ENCODE peak calls at places on chromosomes 4 and X, in ten cellular contexts. T is iPS DF 6.9; G is esophagus squamous epithelium; C is mesendoderm; A is PC-3; D is ovary; X is IMR-90; Q is CD8-positive, alpha-beta memory T cell; R is colonic mucosa; M is lower lobe of right lung. L is an unnamed sample. For H3K4me1, the result is how much of the 10 kb centered on the place peaks cover.

GRCh38 chr4:55545133-55545532 is 1.6 kb downstream of the CLOCK start:
- DNase-seq in T (no peak), G (no peak), C (peak), A (peak), D (no peak), X (peak), Q (no peak), R (no peak), M (no peak), L (no peak)

GRCh38 chr4:91961504-91961903 is 342.3 kb upstream of the GRID2 start:
- DNase-seq in T (no peak), G (no peak), C (no peak), A (no peak), D (no peak), X (peak), Q (no peak), R (no peak), M (no peak), L (no peak)

GRCh38 chr4:87029356-87029755 is 94.5 kb downstream of the AFF1 start:
- DNase-seq in T (no peak), G (no peak), C (no peak), A (no peak), D (peak), X (no peak), Q (no peak), R (no peak), M (no peak), L (no peak)

GRCh38 chrX:105869676-105870075 is 47.3 kb downstream of the NRK start:
- DNase-seq in T (no peak), G (no peak), C (no peak), A (peak), D (no peak), X (peak), Q (no peak), R (no peak), M (no peak), L (no peak)

GRCh38 chrX:69493193-69493592 is 10.9 kb upstream of the NALF2 start:
- DNase-seq in T (no peak), G (no peak), C (peak), A (peak), D (no peak), X (no peak), Q (no peak), R (peak), M (no peak), L (no peak)

GRCh38 chr4:127668770-127669169 is 36.0 kb downstream of the INTU start:
- DNase-seq in T (no peak), G (no peak), C (no peak), A (no peak), D (no peak), X (peak), Q (no peak), R (no peak), M (no peak), L (no peak)

GRCh38 chrX:14529288-14529989 is at the start of gene GLRA2:
- DNase-seq in T (peak), G (no peak), C (peak), A (peak), D (no peak), X (peak), Q (no peak), R (peak), M (no peak), L (no peak)

GRCh38 chr4:150010525-150011126 is 67.6 kb upstream of the DCLK2 start:
- DNase-seq in T (peak), G (no peak), C (peak), A (peak), D (peak), X (peak), Q (no peak), R (peak), M (no peak), L (no peak)

GRCh38 chrX:20969565-20969964 is 404.7 kb upstream of the CNKSR2 start:
- DNase-seq in T (no peak), G (no peak), C (no peak), A (no peak), D (no peak), X (no peak), Q (no peak), R (no peak), M (no peak), L (no peak)

GRCh38 chr4:1798530-1799363 is 5.7 kb downstream of the FGFR3 start:
- DNase-seq in T (no peak), G (no peak), C (no peak), A (no peak), D (no peak), X (no peak), Q (no peak), R (no peak), M (no peak), L (no peak)

GRCh38 chr4:187103351-187103750 is 379.7 kb upstream of the FAT1 start:
- DNase-seq in T (no peak), G (no peak), C (no peak), A (no peak), D (no peak), X (no peak), Q (no peak), R (no peak), M (no peak), L (no peak)

GRCh38 chrX:16394290-16394689 is 227.0 kb downstream of the MAGEB17 start:
- DNase-seq in T (no peak), G (no peak), C (no peak), A (no peak), D (no peak), X (no peak), Q (no peak), R (no peak), M (no peak), L (no peak)

GRCh38 chr4:95289028-95289634 is 259.6 kb downstream of the UNC5C start:
- DNase-seq in T (no peak), G (no peak), C (no peak), A (peak), D (peak), X (peak), Q (no peak), R (no peak), M (no peak), L (no peak)

GRCh38 chrX:135435139-135435922 is 13.6 kb downstream of the SMIM10L2A start:
- DNase-seq in T (no peak), G (no peak), C (no peak), A (no peak), D (no peak), X (no peak), Q (no peak), R (no peak), M (no peak), L (no peak)

GRCh38 chrX:37454537-37455285 is 105.5 kb downstream of the PRRG1 start:
- DNase-seq in T (no peak), G (no peak), C (peak), A (peak), D (no peak), X (peak), Q (no peak), R (peak), M (no peak), L (no peak)

GRCh38 chrX:30144971-30145731 is 70.2 kb upstream of the MAGEB2 start:
- DNase-seq in T (no peak), G (no peak), C (no peak), A (no peak), D (no peak), X (no peak), Q (no peak), R (no peak), M (no peak), L (no peak)

GRCh38 chrX:136711147-136711546 is 63.2 kb downstream of the CD40LG start:
- DNase-seq in T (no peak), G (no peak), C (peak), A (peak), D (peak), X (peak), Q (no peak), R (peak), M (peak), L (peak)

GRCh38 chrX:119155416-119156035 is 27.9 kb upstream of the KIAA1210 start:
- DNase-seq in T (no peak), G (no peak), C (no peak), A (peak), D (no peak), X (peak), Q (no peak), R (peak), M (no peak), L (no peak)

GRCh38 chrX:135977611-135978010 is 3.8 kb upstream of the MMGT1 start:
- DNase-seq in T (no peak), G (no peak), C (no peak), A (peak), D (no peak), X (peak), Q (no peak), R (no peak), M (no peak), L (no peak)

GRCh38 chr4:2436301-2436700 is 17.5 kb downstream of the CFAP99 start:
- DNase-seq in T (no peak), G (no peak), C (no peak), A (no peak), D (no peak), X (no peak), Q (no peak), R (no peak), M (no peak), L (no peak)

GRCh38 chrX:10085223-10085622 is 71.6 kb upstream of the CLCN4 start:
- DNase-seq in T (no peak), G (no peak), C (peak), A (peak), D (no peak), X (no peak), Q (no peak), R (no peak), M (no peak), L (no peak)

GRCh38 chr4:53479731-53480525 is 102.5 kb downstream of the FIP1L1 start:
- DNase-seq in T (no peak), G (no peak), C (no peak), A (peak), D (no peak), X (peak), Q (no peak), R (no peak), M (no peak), L (no peak)

GRCh38 chrX:19670854-19671620 is 155.7 kb upstream of the MAP3K15 start:
- DNase-seq in T (no peak), G (no peak), C (peak), A (peak), D (peak), X (peak), Q (no peak), R (peak), M (no peak), L (no peak)

GRCh38 chr4:78337621-78338020 is 213.9 kb upstream of the ANXA3 start:
- DNase-seq in T (no peak), G (no peak), C (peak), A (no peak), D (no peak), X (no peak), Q (no peak), R (no peak), M (no peak), L (no peak)

GRCh38 chr4:48854982-48855381 is 24.1 kb downstream of the OCIAD1 start:
- DNase-seq in T (no peak), G (no peak), C (no peak), A (no peak), D (no peak), X (no peak), Q (no peak), R (no peak), M (no peak), L (no peak)

GRCh38 chr4:128287871-128288688 is 467 bp upstream of the PGRMC2 start:
- DNase-seq in T (peak), G (peak), C (peak), A (peak), D (peak), X (peak), Q (peak), R (peak), M (peak), L (peak)

GRCh38 chr4:79678472-79679202 is 270.6 kb upstream of the GK2 start:
- DNase-seq in T (no peak), G (no peak), C (peak), A (no peak), D (no peak), X (peak), Q (no peak), R (no peak), M (no peak), L (no peak)

GRCh38 chrX:130874751-130875150 is 28.3 kb downstream of the ENOX2 start:
- DNase-seq in T (no peak), G (no peak), C (no peak), A (no peak), D (no peak), X (peak), Q (no peak), R (no peak), M (no peak), L (no peak)

GRCh38 chrX:37684426-37684825 is 1.2 kb upstream of the XK start:
- DNase-seq in T (no peak), G (no peak), C (no peak), A (no peak), D (no peak), X (no peak), Q (no peak), R (no peak), M (no peak), L (no peak)

GRCh38 chr4:155122382-155122781 is 86.1 kb upstream of the NPY2R start:
- DNase-seq in T (no peak), G (no peak), C (no peak), A (no peak), D (no peak), X (no peak), Q (no peak), R (no peak), M (no peak), L (no peak)

GRCh38 chr4:101356928-101357327 is 9.6 kb upstream of the PPP3CA start:
- DNase-seq in T (no peak), G (no peak), C (peak), A (peak), D (no peak), X (peak), Q (no peak), R (no peak), M (no peak), L (no peak)

GRCh38 chr4:107279729-107280128 is 243.6 kb upstream of the DKK2 start:
- DNase-seq in T (no peak), G (no peak), C (peak), A (peak), D (no peak), X (peak), Q (no peak), R (no peak), M (no peak), L (no peak)

GRCh38 chr4:7607156-7607910 is 172.6 kb upstream of the PSAPL1 start:
- DNase-seq in T (no peak), G (no peak), C (no peak), A (no peak), D (no peak), X (peak), Q (no peak), R (no peak), M (no peak), L (no peak)

GRCh38 chrX:10608099-10608498 is 12.3 kb downstream of the MID1 start:
- DNase-seq in T (no peak), G (no peak), C (no peak), A (peak), D (no peak), X (peak), Q (no peak), R (peak), M (no peak), L (no peak)

DNA sequence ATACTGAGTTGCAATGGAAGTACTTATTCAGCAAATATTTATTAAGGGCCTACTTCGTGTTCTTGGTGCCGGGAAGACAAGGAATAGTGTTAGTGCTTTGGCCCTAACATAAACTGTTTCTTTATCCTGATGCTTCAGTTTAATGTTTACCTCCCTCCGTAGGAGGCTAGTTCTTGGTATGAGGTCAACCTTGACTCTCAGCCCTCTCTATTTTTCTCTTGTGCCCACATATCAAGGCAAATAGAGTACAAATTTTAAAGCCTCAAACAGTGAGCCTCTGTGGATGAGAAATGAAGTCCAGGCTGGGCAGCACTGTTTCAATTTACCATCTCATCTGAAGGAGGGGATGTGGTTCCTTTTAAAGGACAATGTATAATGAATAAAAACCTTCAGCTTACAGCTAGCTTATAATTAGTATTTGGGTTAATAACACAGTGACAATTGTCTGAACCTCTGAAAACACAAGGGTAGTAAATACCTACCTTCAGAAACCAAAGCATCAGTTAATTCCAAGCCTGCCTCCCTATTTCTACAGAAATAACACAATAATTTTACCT is 68.5 kb downstream of the SH3RF1 start:
- DNase-seq in T (no peak), G (no peak), C (no peak), A (no peak), D (no peak), X (no peak), Q (no peak), R (no peak), M (no peak), L (no peak)
- H3K4me3 ChIP-seq in T (no peak), G (no peak), C (no peak), A (no peak), D (no peak), X (no peak), Q (no peak), R (no peak), M (no peak), L (no peak)

GRCh38 chr4:14180166-14180565 is 552.6 kb upstream of the BOD1L1 start:
- DNase-seq in T (no peak), G (no peak), C (no peak), A (no peak), D (no peak), X (no peak), Q (no peak), R (no peak), M (no peak), L (no peak)
- H3K4me1 ChIP-seq in T (under half), G (under half), C (under half), A (under half), D (under half), X (under half), Q (under half), R (under half), M (under half), L (half or more)

GRCh38 chr4:27429260-27429970 is 568.8 kb downstream of the STIM2 start:
- DNase-seq in T (no peak), G (no peak), C (peak), A (no peak), D (no peak), X (no peak), Q (no peak), R (no peak), M (no peak), L (no peak)
- H3K4me3 ChIP-seq in T (no peak), G (no peak), C (no peak), A (no peak), D (no peak), X (no peak), Q (no peak), R (no peak), M (no peak), L (no peak)

GRCh38 chrX:154352466-154352865 is 22.0 kb downstream of the FLNA start:
- DNase-seq in T (no peak), G (no peak), C (no peak), A (no peak), D (no peak), X (no peak), Q (peak), R (no peak), M (no peak), L (no peak)

GRCh38 chrX:154349979-154350378 is 24.5 kb downstream of the FLNA start:
- DNase-seq in T (no peak), G (no peak), C (peak), A (no peak), D (no peak), X (no peak), Q (peak), R (no peak), M (peak), L (no peak)

GRCh38 chrX:154352012-154352401 is 22.4 kb downstream of the FLNA start:
- DNase-seq in T (no peak), G (no peak), C (no peak), A (no peak), D (no peak), X (no peak), Q (no peak), R (no peak), M (no peak), L (no peak)

GRCh38 chrX:154350429-154351182 is 23.8 kb downstream of the FLNA start:
- DNase-seq in T (no peak), G (no peak), C (peak), A (no peak), D (no peak), X (no peak), Q (peak), R (no peak), M (peak), L (no peak)

GRCh38 chrX:154351183-154352011 is 23.0 kb downstream of the FLNA start:
- DNase-seq in T (no peak), G (no peak), C (peak), A (no peak), D (no peak), X (no peak), Q (peak), R (no peak), M (peak), L (peak)
- H3K4me1 ChIP-seq in T (under half), G (under half), C (under half), A (under half), D (under half), X (under half), Q (half or more), R (under half), M (under half), L (half or more)

GRCh38 chr4:151895671-151896070 is 134.9 kb upstream of the GATB start:
- DNase-seq in T (no peak), G (no peak), C (no peak), A (no peak), D (no peak), X (no peak), Q (no peak), R (no peak), M (no peak), L (no peak)

GRCh38 chr4:151894246-151894645 is 133.4 kb upstream of the GATB start:
- DNase-seq in T (no peak), G (no peak), C (no peak), A (no peak), D (no peak), X (no peak), Q (no peak), R (no peak), M (no peak), L (no peak)

GRCh38 chr4:151901631-151902030 is 140.8 kb upstream of the GATB start:
- DNase-seq in T (no peak), G (no peak), C (no peak), A (no peak), D (no peak), X (no peak), Q (no peak), R (no peak), M (no peak), L (no peak)

GRCh38 chr4:151896880-151897279 is 136.1 kb upstream of the GATB start:
- DNase-seq in T (no peak), G (no peak), C (no peak), A (no peak), D (no peak), X (no peak), Q (no peak), R (no peak), M (no peak), L (no peak)
- H3K4me3 ChIP-seq in T (no peak), G (no peak), C (no peak), A (no peak), D (no peak), X (no peak), Q (no peak), R (no peak), M (no peak), L (no peak)

GRCh38 chr4:38674206-38675144 is 10.5 kb downstream of the KLF3 start:
- DNase-seq in T (no peak), G (no peak), C (peak), A (peak), D (no peak), X (no peak), Q (no peak), R (peak), M (no peak), L (no peak)
- H3K4me1 ChIP-seq in T (under half), G (half or more), C (under half), A (half or more), D (under half), X (under half), Q (half or more), R (under half), M (half or more), L (half or more)

GRCh38 chr4:40990202-40990898 is 224.0 kb downstream of the APBB2 start:
- DNase-seq in T (no peak), G (no peak), C (no peak), A (peak), D (no peak), X (peak), Q (no peak), R (no peak), M (no peak), L (no peak)

GRCh38 chr4:40992472-40993298 is 221.7 kb downstream of the APBB2 start:
- DNase-seq in T (no peak), G (no peak), C (no peak), A (peak), D (no peak), X (peak), Q (no peak), R (no peak), M (no peak), L (no peak)

GRCh38 chr4:40995850-40996249 is 218.5 kb downstream of the APBB2 start:
- DNase-seq in T (no peak), G (no peak), C (no peak), A (no peak), D (no peak), X (peak), Q (no peak), R (no peak), M (no peak), L (no peak)

GRCh38 chr4:40990899-40991265 is 223.5 kb downstream of the APBB2 start:
- DNase-seq in T (no peak), G (no peak), C (no peak), A (no peak), D (no peak), X (peak), Q (no peak), R (no peak), M (no peak), L (no peak)

DNA sequence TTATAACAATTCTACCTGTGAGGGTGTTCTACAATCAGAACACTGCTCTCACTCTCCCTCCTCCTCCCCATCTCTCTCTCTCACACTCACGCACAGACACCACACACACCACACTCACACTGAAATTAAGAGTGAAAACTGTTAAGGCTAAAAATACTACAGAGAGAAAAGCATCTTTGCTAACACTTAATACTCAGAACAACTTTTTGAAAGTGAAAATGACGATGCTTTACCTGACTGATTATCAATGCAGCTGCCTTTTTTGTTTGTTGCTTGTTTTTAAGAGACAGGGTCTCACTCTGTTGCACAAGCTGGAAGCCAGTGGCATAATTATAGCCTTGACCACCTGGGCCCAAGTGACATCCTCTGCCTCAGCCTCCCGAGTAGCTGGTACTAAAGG is 222.4 kb downstream of the APBB2 start:
- DNase-seq in T (no peak), G (no peak), C (no peak), A (no peak), D (no peak), X (no peak), Q (no peak), R (no peak), M (no peak), L (no peak)
- H3K4me3 ChIP-seq in T (no peak), G (no peak), C (no peak), A (no peak), D (no peak), X (no peak), Q (no peak), R (no peak), M (no peak), L (no peak)